ENCODE peak calls at places on chromosomes 16 and 17, in ten cellular contexts. A is nephron progenitor cell; Q is stimulated activated CD4-positive, alpha-beta T cell treated with anti-CD3 and anti-CD28 coated beads, Interleukin-2, amount 100 ng/mL, for 48 hours; G is dermis blood vessel endothelial cell; K is HEK293T; T is activated naive CD4-positive, alpha-beta T cell treated with Interleukin-2 at 50 U/mL for 16 hours; Z is iris pigment epithelial cell; U is OCI-LY7; H is BE2C; Y is cardiac fibroblast. C is an unnamed sample.

GRCh38 chr17:64212122-64212521 is 50.9 kb downstream of the TEX2 start:
- DNase-seq in A (no peak), Q (no peak), G (no peak), K (no peak), T (no peak), Z (peak), U (no peak), H (no peak), Y (peak), C (no peak)

GRCh38 chr16:3637371-3637923 is 17.0 kb upstream of the DNASE1 start:
- DNase-seq in A (no peak), Q (no peak), G (peak), K (no peak), T (peak), Z (peak), U (peak), H (peak), Y (peak), C (no peak)

GRCh38 chr16:78571880-78572279 is 472.4 kb downstream of the WWOX start:
- DNase-seq in A (no peak), Q (no peak), G (no peak), K (no peak), T (no peak), Z (no peak), U (no peak), H (no peak), Y (no peak), C (no peak)

GRCh38 chr17:3809135-3809534 is 8.1 kb upstream of the ITGAE start:
- DNase-seq in A (no peak), Q (no peak), G (no peak), K (no peak), T (no peak), Z (no peak), U (no peak), H (no peak), Y (no peak), C (no peak)

GRCh38 chr16:57649443-57649751 is 18.7 kb upstream of the ADGRG3 start:
- DNase-seq in A (no peak), Q (no peak), G (no peak), K (no peak), T (no peak), Z (no peak), U (no peak), H (no peak), Y (no peak), C (no peak)

GRCh38 chr17:42120161-42121065 is 754 bp downstream of the KAT2A start:
- DNase-seq in A (peak), Q (peak), G (peak), K (peak), T (no peak), Z (no peak), U (peak), H (peak), Y (no peak), C (no peak)

GRCh38 chr17:48646183-48647102 is 20.3 kb upstream of the HOXB9 start:
- DNase-seq in A (peak), Q (no peak), G (no peak), K (peak), T (peak), Z (no peak), U (no peak), H (no peak), Y (no peak), C (no peak)

GRCh38 chr16:56161658-56162057 is 29.6 kb upstream of the GNAO1 start:
- DNase-seq in A (no peak), Q (no peak), G (no peak), K (no peak), T (no peak), Z (no peak), U (no peak), H (no peak), Y (no peak), C (no peak)

GRCh38 chr16:64121473-64121872 is 1000.4 kb downstream of the CDH11 start:
- DNase-seq in A (no peak), Q (no peak), G (no peak), K (no peak), T (no peak), Z (peak), U (no peak), H (no peak), Y (peak), C (peak)

C was measured in HCEC 1CT.